ENCODE peak calls at places on chromosomes 7 and 10, in nine cellular contexts. Z, B, A, L, M, W, N, O and H are unnamed samples.
A peak's percentile ranks its signal among the peaks of the same experiment; 100 is the strongest.

GRCh38 chr7:159094919-159095915 is 49.5 kb downstream of the VIPR2 start:
- DNase-seq in L (peak; percentile 63), W (no peak), O (no peak), M (no peak), Z (no peak), N (no peak), B (no peak), A (peak; percentile 18), H (no peak)

GRCh38 chr7:121334875-121335648 is 6.3 kb downstream of the WNT16 start:
- DNase-seq in W (no peak), L (no peak), O (no peak), Z (peak; percentile 18), B (no peak), N (no peak), M (no peak), A (no peak), H (no peak)

GRCh38 chr10:15725603-15726002 is 5.9 kb upstream of the ITGA8 start:
- DNase-seq in B (peak; percentile 42), A (no peak), O (no peak), L (no peak), W (no peak), N (no peak), Z (peak; percentile 57), M (no peak), H (peak; percentile 9)

GRCh38 chr10:74056081-74056818 is 58.3 kb downstream of the VCL start:
- DNase-seq in W (no peak), A (peak; percentile 43), B (peak; percentile 7), N (no peak), L (no peak), Z (peak; percentile 86), O (no peak), M (no peak), H (no peak)

GRCh38 chr7:131328387-131329175 is 905 bp downstream of the MKLN1 start:
- DNase-seq in M (no peak), O (no peak), L (no peak), N (peak; percentile 28), B (peak; percentile 63), W (no peak), Z (peak; percentile 42), A (no peak), H (no peak)

GRCh38 chr10:131453772-131454634 is 142.5 kb upstream of the TCERG1L start:
- DNase-seq in M (peak; percentile 57), O (no peak), Z (no peak), N (no peak), W (peak; percentile 17), B (peak; percentile 29), A (peak; percentile 78), L (no peak), H (peak; percentile 60)

GRCh38 chr10:49187950-49188761 is at the start of gene TMEM273:
- DNase-seq in L (peak; percentile 90), N (no peak), O (no peak), A (peak; percentile 53), Z (no peak), M (no peak), W (no peak), B (no peak), H (no peak)

GRCh38 chr10:126373982-126374381 is 14.3 kb downstream of the ADAM12 start:
- DNase-seq in Z (peak; percentile 57), B (no peak), A (no peak), L (no peak), O (no peak), N (no peak), W (no peak), M (no peak), H (no peak)

GRCh38 chr7:43572516-43573049 is 10.3 kb upstream of the STK17A start:
- DNase-seq in M (no peak), L (no peak), N (no peak), Z (peak; percentile 99), B (no peak), O (no peak), W (peak; percentile 1), A (peak; percentile 49), H (peak; percentile 90)

GRCh38 chr7:155694846-155695245 is 50.4 kb downstream of the RBM33 start:
- DNase-seq in L (no peak), O (no peak), M (no peak), W (no peak), Z (peak; percentile 13), B (no peak), A (no peak), N (no peak), H (no peak)

GRCh38 chr10:82925547-82925946 is 1050.6 kb downstream of the NRG3 start:
- DNase-seq in M (no peak), Z (no peak), B (no peak), W (no peak), A (no peak), L (no peak), O (no peak), N (no peak), H (no peak)

GRCh38 chr10:107656932-107657331 is 492.4 kb upstream of the SORCS1 start:
- DNase-seq in M (no peak), L (no peak), A (no peak), Z (no peak), N (no peak), O (no peak), W (no peak), B (no peak), H (no peak)

GRCh38 chr10:97764519-97764931 is 7.3 kb downstream of the SFRP5 start:
- DNase-seq in O (no peak), Z (no peak), W (no peak), L (no peak), A (no peak), B (peak; percentile 56), M (no peak), N (no peak), H (peak; percentile 7)

GRCh38 chr10:74888947-74889661 is 62.7 kb downstream of the KAT6B start:
- DNase-seq in Z (peak; percentile 18), M (no peak), W (no peak), A (no peak), O (no peak), B (peak; percentile 30), N (no peak), L (no peak), H (no peak)

GRCh38 chr7:13963925-13964324 is 25.5 kb downstream of the ETV1 start:
- DNase-seq in B (no peak), L (no peak), N (no peak), A (no peak), O (no peak), M (no peak), Z (no peak), W (no peak), H (no peak)

GRCh38 chr7:132618956-132619305 is 42.7 kb upstream of the PLXNA4 start:
- DNase-seq in L (no peak), A (no peak), M (no peak), N (no peak), Z (no peak), W (no peak), B (no peak), O (no peak), H (no peak)

GRCh38 chr10:72765051-72765450 is 73.1 kb downstream of the MCU start:
- DNase-seq in W (no peak), B (no peak), M (no peak), O (no peak), A (no peak), N (no peak), L (no peak), Z (no peak), H (no peak)

GRCh38 chr7:131900785-131901287 is 344.4 kb upstream of the PODXL start:
- DNase-seq in A (no peak), Z (no peak), W (no peak), M (no peak), N (no peak), O (no peak), B (no peak), L (no peak), H (no peak)

GRCh38 chr7:97130417-97131139 is 13.1 kb downstream of the SDHAF3 start:
- DNase-seq in L (no peak), B (no peak), O (no peak), M (no peak), A (no peak), N (no peak), Z (no peak), W (no peak), H (no peak)

GRCh38 chr7:28481131-28481926 is 69.0 kb downstream of the CREB5 start:
- DNase-seq in A (no peak), Z (no peak), B (no peak), M (no peak), O (no peak), W (no peak), L (no peak), N (no peak), H (peak; percentile 31)

GRCh38 chr7:157337316-157338149 is 729 bp downstream of the DNAJB6 start:
- DNase-seq in O (no peak), N (peak; percentile 18), L (peak; percentile 85), Z (peak; percentile 48), W (peak; percentile 62), A (peak; percentile 69), M (peak; percentile 58), B (peak; percentile 79), H (peak; percentile 42)

GRCh38 chr7:63047546-63047945 is 951.1 kb upstream of the ZNF722 start:
- DNase-seq in Z (no peak), N (no peak), A (no peak), O (no peak), L (no peak), B (no peak), W (no peak), M (no peak), H (no peak)

GRCh38 chr7:44461387-44461786 is 29.1 kb downstream of the NUDCD3 start:
- DNase-seq in Z (peak; percentile 76), M (no peak), N (no peak), L (no peak), O (no peak), W (peak; percentile 8), B (no peak), A (peak; percentile 69), H (peak; percentile 18)